ENCODE peak calls at places on chromosomes 13 and 19, in ten cellular contexts. D is stimulated activated CD4-positive, alpha-beta T cell treated with anti-CD3 and anti-CD28 coated beads, Interleukin-12 subunit alpha, Interleukin-12 subunit beta, amount 100 ng/mL, for 24 hours; A is NCI-H1436 treated with DMSO at 0.1 percent for 48 hours; P is mesendoderm; I is non-pigmented ciliary epithelial cell; F is left colon; M is GM13977; U is cardiac fibroblast; G is activated naive CD8-positive, alpha-beta T cell treated with anti-CD3 and anti-CD28 coated beads, Interleukin-2, amount 10 ng/mL, durations not matched to agents 7 days and 5 days; C is activated T-helper 2 cell treated with anti-CD3 and anti-CD28 coated beads, Interferon-gamma antibody, Interleukin-2, Interleukin-4, amounts not matched to agents 10 μg/mL and 5 μg/mL and 100 μg/mL, durations not matched to agents 14 hours and 24 hours and 36 hours. T is an unnamed sample.

GRCh38 chr13:111425326-111425725 is 104.9 kb downstream of the TEX29 start:
- DNase-seq in D (no peak), A (no peak), P (no peak), I (no peak), F (no peak), M (no peak), U (no peak), G (no peak), C (no peak), T (no peak)

GRCh38 chr19:46497773-46498172 is 2.1 kb upstream of the PNMA8B start:
- DNase-seq in D (no peak), A (no peak), P (no peak), I (no peak), F (no peak), M (no peak), U (no peak), G (no peak), C (no peak), T (no peak)

GRCh38 chr19:46615966-46616365 is 8.9 kb downstream of the PTGIR start:
- DNase-seq in D (no peak), A (no peak), P (no peak), I (no peak), F (no peak), M (no peak), U (no peak), G (no peak), C (no peak), T (no peak)

GRCh38 chr19:35081201-35081600 is 34.4 kb upstream of the FXYD3 start:
- DNase-seq in D (no peak), A (no peak), P (no peak), I (no peak), F (no peak), M (no peak), U (no peak), G (no peak), C (no peak), T (no peak)

GRCh38 chr19:47719047-47719885 is 6.0 kb downstream of the EHD2 start:
- DNase-seq in D (no peak), A (no peak), P (no peak), I (peak; percentile 76), F (peak; percentile 65), M (peak; percentile 11), U (peak; percentile 97), G (no peak), C (no peak), T (peak; percentile 98)

GRCh38 chr19:48634036-48634342 is 3.2 kb downstream of the DBP start:
- DNase-seq in D (no peak), A (no peak), P (no peak), I (no peak), F (no peak), M (no peak), U (no peak), G (no peak), C (no peak), T (no peak)

GRCh38 chr13:71395053-71395452 is 472.0 kb downstream of the DACH1 start:
- DNase-seq in D (no peak), A (no peak), P (no peak), I (no peak), F (no peak), M (no peak), U (peak; percentile 32), G (no peak), C (no peak), T (no peak)

GRCh38 chr13:34065915-34066314 is 248.0 kb downstream of the RFC3 start:
- DNase-seq in D (no peak), A (no peak), P (peak; percentile 29), I (no peak), F (no peak), M (no peak), U (no peak), G (no peak), C (no peak), T (no peak)

GRCh38 chr19:58217607-58218391 is 10.9 kb upstream of the ZNF544 start:
- DNase-seq in D (no peak), A (no peak), P (no peak), I (no peak), F (no peak), M (no peak), U (no peak), G (no peak), C (no peak), T (no peak)

GRCh38 chr19:56660381-56661105 is 11.0 kb downstream of the ZNF835 start:
- DNase-seq in D (no peak), A (no peak), P (peak; percentile 12), I (no peak), F (no peak), M (no peak), U (peak; percentile 4), G (no peak), C (no peak), T (no peak)

GRCh38 chr19:10206226-10206873 is 11.6 kb upstream of the DNMT1 start:
- DNase-seq in D (no peak), A (no peak), P (no peak), I (no peak), F (no peak), M (no peak), U (peak; percentile 77), G (no peak), C (no peak), T (no peak)

GRCh38 chr13:28849441-28849840 is 29.3 kb downstream of the MTUS2 start:
- DNase-seq in D (no peak), A (no peak), P (no peak), I (no peak), F (no peak), M (no peak), U (no peak), G (no peak), C (no peak), T (no peak)

GRCh38 chr19:53365899-53366493 is 491 bp downstream of the ZNF525 start:
- DNase-seq in D (peak; percentile 16), A (no peak), P (no peak), I (no peak), F (peak; percentile 57), M (no peak), U (no peak), G (no peak), C (no peak), T (no peak)

GRCh38 chr13:93169980-93170379 is 56.6 kb upstream of the GPC6 start:
- DNase-seq in D (no peak), A (no peak), P (peak; percentile 76), I (peak; percentile 95), F (no peak), M (no peak), U (peak; percentile 88), G (no peak), C (no peak), T (no peak)

GRCh38 chr19:11050323-11051114 is 38.7 kb upstream of the LDLR start:
- DNase-seq in D (no peak), A (no peak), P (no peak), I (no peak), F (no peak), M (no peak), U (no peak), G (no peak), C (no peak), T (no peak)

GRCh38 chr19:2064788-2065524 is 13.9 kb upstream of the MKNK2 start:
- DNase-seq in D (no peak), A (no peak), P (no peak), I (no peak), F (peak; percentile 42), M (no peak), U (no peak), G (no peak), C (no peak), T (no peak)

GRCh38 chr19:2274937-2275535 is 6.9 kb downstream of the PEAK3 start:
- DNase-seq in D (no peak), A (no peak), P (peak; percentile 89), I (no peak), F (peak; percentile 79), M (peak; percentile 72), U (peak; percentile 77), G (peak; percentile 65), C (peak; percentile 35), T (no peak)

GRCh38 chr13:107210216-107211010 is 642.5 kb upstream of the ARGLU1 start:
- DNase-seq in D (no peak), A (peak; percentile 95), P (no peak), I (no peak), F (no peak), M (no peak), U (peak; percentile 15), G (no peak), C (no peak), T (no peak)

GRCh38 chr19:3723883-3724282 is 15.7 kb downstream of the TJP3 start:
- DNase-seq in D (no peak), A (no peak), P (no peak), I (no peak), F (no peak), M (no peak), U (no peak), G (no peak), C (no peak), T (no peak)

GRCh38 chr19:39846176-39846677 is at the start of gene FBL:
- DNase-seq in D (peak; percentile 96), A (peak; percentile 60), P (peak; percentile 88), I (peak; percentile 51), F (peak; percentile 99), M (peak; percentile 99), U (peak; percentile 91), G (peak; percentile 100), C (peak; percentile 97), T (peak; percentile 74)

GRCh38 chr13:23760000-23760399 is 129.2 kb downstream of the MIPEP start:
- DNase-seq in D (no peak), A (no peak), P (no peak), I (no peak), F (no peak), M (no peak), U (no peak), G (no peak), C (no peak), T (no peak)

GRCh38 chr13:101449971-101450748 is 2.3 kb upstream of the ITGBL1 start:
- DNase-seq in D (no peak), A (no peak), P (no peak), I (peak; percentile 86), F (no peak), M (no peak), U (peak; percentile 90), G (no peak), C (no peak), T (peak; percentile 49)

GRCh38 chr13:41052441-41052840 is 8.9 kb upstream of the WBP4 start:
- DNase-seq in D (no peak), A (no peak), P (peak; percentile 13), I (no peak), F (no peak), M (no peak), U (no peak), G (no peak), C (no peak), T (no peak)